ENCODE peak calls at places on chromosomes 2 and 18, in seven cellular contexts. C is DND-41; P is left lobe of liver; Z is Panc1; J is activated CD8-positive, alpha-beta T cell treated with anti-CD3 and anti-CD28 coated beads for 36 hours; A is A549; I is stimulated activated naive CD8-positive, alpha-beta T cell treated with anti-CD3 and anti-CD28 coated beads, Interleukin-15, Interleukin-2, amounts not matched to agents 100 U/mL and 50 U/mL, for 24 hours. D is an unnamed sample.

GRCh38 chr2:191844706-191845105 is 2.2 kb downstream of the CAVIN2 start:
- ATAC-seq in C (no peak), P (no peak), Z (no peak), J (no peak), A (no peak), I (no peak), D (no peak)

GRCh38 chr2:19857806-19858205 is 44.0 kb downstream of the TTC32 start:
- ATAC-seq in C (no peak), P (no peak), Z (no peak), J (no peak), A (no peak), I (no peak), D (no peak)

GRCh38 chr2:202530038-202530437 is 104.7 kb upstream of the FAM117B start:
- ATAC-seq in C (peak), P (peak), Z (no peak), J (peak), A (no peak), I (peak), D (no peak)

GRCh38 chr2:111139637-111140317 is 19.1 kb downstream of the BCL2L11 start:
- ATAC-seq in C (peak), P (peak), Z (no peak), J (no peak), A (no peak), I (no peak), D (no peak)

GRCh38 chr2:177171418-177171865 is 41.2 kb upstream of the HNRNPA3 start:
- ATAC-seq in C (no peak), P (peak), Z (no peak), J (no peak), A (no peak), I (no peak), D (no peak)

GRCh38 chr2:46385786-46386577 is 88.8 kb downstream of the EPAS1 start:
- ATAC-seq in C (no peak), P (no peak), Z (no peak), J (no peak), A (no peak), I (no peak), D (no peak)

GRCh38 chr18:27184115-27185024 is 738 bp downstream of the CHST9 start:
- ATAC-seq in C (no peak), P (peak), Z (peak), J (no peak), A (no peak), I (no peak), D (no peak)

GRCh38 chr2:108945969-108946368 is 43.1 kb downstream of the EDAR start:
- ATAC-seq in C (no peak), P (no peak), Z (no peak), J (no peak), A (no peak), I (no peak), D (no peak)

GRCh38 chr2:241741016-241741415 is 6.6 kb downstream of the D2HGDH start:
- ATAC-seq in C (peak), P (peak), Z (no peak), J (peak), A (no peak), I (peak), D (no peak)

GRCh38 chr18:61127714-61128485 is 205.3 kb upstream of the CDH20 start:
- ATAC-seq in C (no peak), P (no peak), Z (no peak), J (no peak), A (no peak), I (no peak), D (no peak)

GRCh38 chr2:159759577-159759976 is 38.4 kb downstream of the CD302 start:
- ATAC-seq in C (no peak), P (no peak), Z (no peak), J (no peak), A (no peak), I (no peak), D (no peak)

GRCh38 chr2:239298126-239298804 is 102.6 kb downstream of the HDAC4 start:
- ATAC-seq in C (peak), P (no peak), Z (no peak), J (peak), A (no peak), I (peak), D (no peak)

GRCh38 chr2:60819155-60819862 is 62.1 kb upstream of the REL start:
- ATAC-seq in C (peak), P (no peak), Z (no peak), J (peak), A (peak), I (peak), D (no peak)

GRCh38 chr18:3323900-3324299 is 62.0 kb downstream of the MYL12B start:
- ATAC-seq in C (no peak), P (no peak), Z (no peak), J (no peak), A (no peak), I (no peak), D (peak)

GRCh38 chr18:3671181-3671580 is 221.2 kb downstream of the TGIF1 start:
- ATAC-seq in C (no peak), P (no peak), Z (peak), J (no peak), A (peak), I (no peak), D (no peak)

GRCh38 chr2:53969285-53970094 is 1.3 kb downstream of the PSME4 start:
- ATAC-seq in C (peak), P (peak), Z (peak), J (peak), A (peak), I (peak), D (peak)

GRCh38 chr2:3107567-3107966 is 270.1 kb downstream of the EIPR1 start:
- ATAC-seq in C (no peak), P (no peak), Z (no peak), J (no peak), A (no peak), I (no peak), D (no peak)

GRCh38 chr2:205727174-205727573 is 44.9 kb downstream of the NRP2 start:
- ATAC-seq in C (no peak), P (peak), Z (no peak), J (no peak), A (no peak), I (no peak), D (no peak)

GRCh38 chr2:198326431-198326830 is 522.0 kb downstream of the PLCL1 start:
- ATAC-seq in C (peak), P (no peak), Z (no peak), J (peak), A (no peak), I (peak), D (no peak)

GRCh38 chr2:190657474-190658252 is 8.8 kb downstream of the NAB1 start:
- ATAC-seq in C (no peak), P (peak), Z (no peak), J (no peak), A (no peak), I (no peak), D (no peak)

GRCh38 chr2:8551622-8552074 is 130.2 kb upstream of the ID2 start:
- ATAC-seq in C (peak), P (peak), Z (no peak), J (peak), A (no peak), I (peak), D (no peak)

GRCh38 chr2:181178130-181178529 is 197.7 kb downstream of the UBE2E3 start:
- ATAC-seq in C (no peak), P (no peak), Z (no peak), J (peak), A (no peak), I (peak), D (no peak)

GRCh38 chr2:12733846-12734245 is 17.1 kb downstream of the TRIB2 start:
- ATAC-seq in C (no peak), P (peak), Z (no peak), J (no peak), A (no peak), I (no peak), D (no peak)

GRCh38 chr18:73749304-73749703 is 398.3 kb downstream of the FBXO15 start:
- ATAC-seq in C (no peak), P (no peak), Z (no peak), J (no peak), A (no peak), I (no peak), D (no peak)

GRCh38 chr2:232636788-232637420 is 3.5 kb downstream of the EFHD1 start:
- ATAC-seq in C (peak), P (peak), Z (no peak), J (peak), A (no peak), I (no peak), D (no peak)

GRCh38 chr2:37880546-37880945 is 44.5 kb upstream of the RMDN2 start:
- ATAC-seq in C (no peak), P (no peak), Z (no peak), J (no peak), A (peak), I (peak), D (no peak)

GRCh38 chr18:62672600-62672999 is 42.7 kb upstream of the PHLPP1 start:
- ATAC-seq in C (no peak), P (no peak), Z (no peak), J (no peak), A (no peak), I (no peak), D (no peak)

GRCh38 chr2:239625913-239626734 is 225.3 kb upstream of the HDAC4 start:
- ATAC-seq in C (peak), P (no peak), Z (no peak), J (no peak), A (no peak), I (no peak), D (no peak)

GRCh38 chr18:36934884-36935283 is 106.0 kb downstream of the KIAA1328 start:
- ATAC-seq in C (no peak), P (no peak), Z (no peak), J (no peak), A (no peak), I (no peak), D (no peak)

GRCh38 chr2:36515538-36515937 is 82.4 kb downstream of the FEZ2 start:
- ATAC-seq in C (no peak), P (no peak), Z (no peak), J (no peak), A (no peak), I (no peak), D (no peak)

GRCh38 chr2:173075056-173075780 is 428 bp upstream of the MAP3K20 start:
- ATAC-seq in C (no peak), P (no peak), Z (no peak), J (no peak), A (no peak), I (no peak), D (no peak)

GRCh38 chr2:14288016-14288415 is 344.5 kb upstream of the LRATD1 start:
- ATAC-seq in C (no peak), P (no peak), Z (no peak), J (no peak), A (no peak), I (no peak), D (no peak)

GRCh38 chr2:118371500-118371899 is 283.2 kb downstream of the INSIG2 start:
- ATAC-seq in C (no peak), P (peak), Z (no peak), J (no peak), A (peak), I (no peak), D (peak)

GRCh38 chr2:30298302-30298701 is 67.0 kb downstream of the LBH start:
- ATAC-seq in C (no peak), P (no peak), Z (no peak), J (peak), A (no peak), I (peak), D (no peak)

GRCh38 chr2:42205337-42205736 is 36.2 kb downstream of the EML4 start:
- ATAC-seq in C (no peak), P (no peak), Z (no peak), J (no peak), A (no peak), I (no peak), D (no peak)

GRCh38 chr2:3460161-3460560 is 59.2 kb downstream of the ADI1 start:
- ATAC-seq in C (no peak), P (no peak), Z (no peak), J (no peak), A (no peak), I (no peak), D (no peak)

GRCh38 chr2:36578343-36579296 is 19.3 kb downstream of the FEZ2 start:
- ATAC-seq in C (no peak), P (no peak), Z (peak), J (peak), A (peak), I (no peak), D (no peak)

GRCh38 chr2:213016166-213016983 is 135.0 kb downstream of the IKZF2 start:
- ATAC-seq in C (no peak), P (no peak), Z (no peak), J (peak), A (no peak), I (peak), D (no peak)

GRCh38 chr2:215483431-215483830 is 47.6 kb upstream of the FN1 start:
- ATAC-seq in C (no peak), P (no peak), Z (no peak), J (no peak), A (no peak), I (no peak), D (no peak)

D was measured in SK-N-SH treated with all-trans-retinoic acid at 6 μM for 48 hours.